ENCODE peak calls at places on chromosomes 16 and 17, in nine cellular contexts. O is colonic mucosa, K is endodermal cell, L is omental fat pad, T is kidney epithelial cell, N is cardiac muscle cell, F is sigmoid colon, W is kidney, R is astrocyte. A is an unnamed sample.

GRCh38 chr16:16025214-16025968 is 76.0 kb downstream of the ABCC1 start:
- DNase-seq in O (no peak), K (no peak), L (no peak), T (no peak), N (no peak), F (no peak), W (no peak), R (peak), A (peak)

GRCh38 chr17:27920569-27920968 is 27.4 kb upstream of the LYRM9 start:
- DNase-seq in O (no peak), K (no peak), L (no peak), T (no peak), N (no peak), F (no peak), W (no peak), R (no peak), A (no peak)

GRCh38 chr17:76545918-76546555 is 6.2 kb downstream of the PRCD start:
- DNase-seq in O (no peak), K (peak), L (no peak), T (no peak), N (no peak), F (no peak), W (peak), R (no peak), A (no peak)

GRCh38 chr16:9091867-9092281 is 430 bp downstream of the HAPSTR1 start:
- DNase-seq in O (peak), K (peak), L (no peak), T (no peak), N (peak), F (peak), W (peak), R (no peak), A (no peak)

GRCh38 chr17:75271233-75271954 is 363 bp upstream of the MIF4GD start:
- DNase-seq in O (peak), K (peak), L (no peak), T (no peak), N (peak), F (peak), W (peak), R (peak), A (peak)

GRCh38 chr16:61549332-61549731 is 486.9 kb downstream of the CDH8 start:
- DNase-seq in O (no peak), K (no peak), L (no peak), T (no peak), N (no peak), F (no peak), W (no peak), R (no peak), A (no peak)

GRCh38 chr16:84547539-84548058 is 43.1 kb upstream of the MEAK7 start:
- DNase-seq in O (no peak), K (no peak), L (no peak), T (no peak), N (peak), F (no peak), W (no peak), R (no peak), A (no peak)

GRCh38 chr16:54142787-54143186 is 143.8 kb downstream of the IRX3 start:
- DNase-seq in O (no peak), K (no peak), L (no peak), T (no peak), N (no peak), F (no peak), W (no peak), R (no peak), A (no peak)

GRCh38 chr17:57406131-57406980 is 150.0 kb downstream of the MSI2 start:
- DNase-seq in O (peak), K (no peak), L (no peak), T (peak), N (peak), F (no peak), W (peak), R (peak), A (peak)

DNA sequence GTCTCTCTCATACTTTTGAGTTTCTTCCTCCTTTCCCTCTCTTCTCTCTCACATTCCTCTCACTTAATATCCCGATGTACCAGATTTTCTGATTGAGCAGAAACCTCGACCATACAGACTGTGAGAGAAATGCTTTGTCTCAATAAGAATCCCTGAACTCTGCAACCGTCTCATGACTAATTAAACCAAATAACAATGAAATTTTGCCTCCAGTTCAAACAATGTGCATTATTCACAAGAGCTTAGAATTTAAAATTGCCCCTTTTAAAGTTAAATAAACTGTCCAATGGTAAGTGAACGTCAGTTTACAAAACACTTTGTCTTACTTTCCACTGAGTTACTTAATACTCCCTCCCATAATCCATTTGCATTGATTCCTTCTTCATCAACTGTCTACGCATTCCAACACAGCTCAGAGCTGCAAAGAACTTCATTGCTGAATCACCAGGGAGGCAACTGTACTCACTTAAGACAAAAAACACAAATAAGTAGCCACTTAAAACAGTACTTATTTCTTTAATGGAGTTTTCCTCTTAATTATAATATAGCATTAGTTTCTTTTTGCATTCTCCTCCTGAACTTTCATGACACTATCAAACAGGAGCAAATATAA is 4.9 kb downstream of the CDH11 start:
- DNase-seq in O (no peak), K (no peak), L (no peak), T (no peak), N (no peak), F (no peak), W (no peak), R (peak), A (no peak)
- TF ChIP-seq CTCF in O (no peak), K (no peak), L (no peak), T (no peak), N (no peak), F (no peak), W (no peak), R (no peak), A (no peak)

GRCh38 chr16:49767998-49768397 is 87.9 kb downstream of the ZNF423 start:
- DNase-seq in O (no peak), K (no peak), L (no peak), T (no peak), N (no peak), F (no peak), W (no peak), R (no peak), A (no peak)
- TF ChIP-seq CTCF in O (no peak), K (no peak), L (no peak), T (no peak), N (no peak), F (no peak), W (no peak), R (no peak), A (no peak)

GRCh38 chr16:73057369-73058210 is 9.7 kb upstream of the ZFHX3 start:
- DNase-seq in O (no peak), K (peak), L (no peak), T (no peak), N (peak), F (no peak), W (peak), R (no peak), A (no peak)
- TF ChIP-seq CTCF in O (no peak), K (peak), L (no peak), T (peak), N (peak), F (peak), W (no peak), R (no peak), A (peak)

GRCh38 chr16:5867250-5867649 is 769.7 kb upstream of the EEF2KMT start:
- DNase-seq in O (no peak), K (no peak), L (no peak), T (no peak), N (no peak), F (no peak), W (no peak), R (no peak), A (no peak)
- TF ChIP-seq CTCF in O (no peak), K (no peak), L (no peak), T (no peak), N (no peak), F (no peak), W (no peak), R (no peak), A (no peak)

GRCh38 chr17:67662712-67663111 is 55.0 kb upstream of the NOL11 start:
- DNase-seq in O (no peak), K (no peak), L (no peak), T (no peak), N (no peak), F (no peak), W (no peak), R (no peak), A (no peak)

GRCh38 chr17:67666028-67666427 is 51.7 kb upstream of the NOL11 start:
- DNase-seq in O (no peak), K (no peak), L (no peak), T (no peak), N (no peak), F (no peak), W (no peak), R (no peak), A (no peak)

GRCh38 chr17:67666710-67667109 is 51.0 kb upstream of the NOL11 start:
- DNase-seq in O (no peak), K (no peak), L (no peak), T (no peak), N (no peak), F (no peak), W (no peak), R (no peak), A (no peak)

GRCh38 chr17:67659028-67659427 is 58.7 kb upstream of the NOL11 start:
- DNase-seq in O (no peak), K (no peak), L (no peak), T (no peak), N (no peak), F (no peak), W (no peak), R (no peak), A (no peak)

GRCh38 chr17:67663445-67663844 is 54.3 kb upstream of the NOL11 start:
- DNase-seq in O (no peak), K (no peak), L (no peak), T (no peak), N (no peak), F (no peak), W (no peak), R (no peak), A (no peak)
- TF ChIP-seq CTCF in O (no peak), K (peak), L (no peak), T (no peak), N (no peak), F (no peak), W (no peak), R (no peak), A (no peak)